ENCODE peak calls at places on chromosomes 16 and 17, in seven cellular contexts. One of them, this sample, is unnamed.

GRCh38 chr16:85370881-85371651 is 242.1 kb upstream of the GSE1 start:
- DNase-seq in adrenal gland: peak
- DNase-seq in NCI-H2081: peak
- DNase-seq in iris pigment epithelial cell: no peak
- DNase-seq in stimulated activated CD8-positive, alpha-beta memory T cell treated with anti-CD3 and anti-CD28 coated beads, Interleukin-4, amount 100 ng/mL, for 1 hour: no peak
- DNase-seq in gastrocnemius medialis: no peak
- DNase-seq in GM23248: peak
- DNase-seq in this sample: peak

GRCh38 chr17:73786286-73786743 is 142.1 kb upstream of the SDK2 start:
- DNase-seq in adrenal gland: no peak
- DNase-seq in NCI-H2081: no peak
- DNase-seq in iris pigment epithelial cell: no peak
- DNase-seq in stimulated activated CD8-positive, alpha-beta memory T cell treated with anti-CD3 and anti-CD28 coated beads, Interleukin-4, amount 100 ng/mL, for 1 hour: no peak
- DNase-seq in gastrocnemius medialis: no peak
- DNase-seq in GM23248: no peak
- DNase-seq in this sample: no peak

GRCh38 chr17:82599674-82600661 is 48.3 kb downstream of the WDR45B start:
- DNase-seq in adrenal gland: no peak
- DNase-seq in NCI-H2081: no peak
- DNase-seq in iris pigment epithelial cell: no peak
- DNase-seq in stimulated activated CD8-positive, alpha-beta memory T cell treated with anti-CD3 and anti-CD28 coated beads, Interleukin-4, amount 100 ng/mL, for 1 hour: no peak
- DNase-seq in gastrocnemius medialis: no peak
- DNase-seq in GM23248: no peak
- DNase-seq in this sample: peak

GRCh38 chr16:361872-362701 is 8.3 kb downstream of the MRPL28 start:
- DNase-seq in adrenal gland: peak
- DNase-seq in NCI-H2081: peak
- DNase-seq in iris pigment epithelial cell: peak
- DNase-seq in stimulated activated CD8-positive, alpha-beta memory T cell treated with anti-CD3 and anti-CD28 coated beads, Interleukin-4, amount 100 ng/mL, for 1 hour: no peak
- DNase-seq in gastrocnemius medialis: peak
- DNase-seq in GM23248: peak
- DNase-seq in this sample: peak

GRCh38 chr17:9240659-9241370 is 219.5 kb downstream of the NTN1 start:
- DNase-seq in adrenal gland: peak
- DNase-seq in NCI-H2081: no peak
- DNase-seq in iris pigment epithelial cell: no peak
- DNase-seq in stimulated activated CD8-positive, alpha-beta memory T cell treated with anti-CD3 and anti-CD28 coated beads, Interleukin-4, amount 100 ng/mL, for 1 hour: no peak
- DNase-seq in gastrocnemius medialis: peak
- DNase-seq in GM23248: peak
- DNase-seq in this sample: peak

GRCh38 chr16:48611329-48612137 is 1.6 kb upstream of the N4BP1 start:
- DNase-seq in adrenal gland: no peak
- DNase-seq in NCI-H2081: peak
- DNase-seq in iris pigment epithelial cell: no peak
- DNase-seq in stimulated activated CD8-positive, alpha-beta memory T cell treated with anti-CD3 and anti-CD28 coated beads, Interleukin-4, amount 100 ng/mL, for 1 hour: no peak
- DNase-seq in gastrocnemius medialis: no peak
- DNase-seq in GM23248: no peak
- DNase-seq in this sample: no peak

GRCh38 chr17:39603304-39604016 is 4.3 kb downstream of the NEUROD2 start:
- DNase-seq in adrenal gland: no peak
- DNase-seq in NCI-H2081: no peak
- DNase-seq in iris pigment epithelial cell: no peak
- DNase-seq in stimulated activated CD8-positive, alpha-beta memory T cell treated with anti-CD3 and anti-CD28 coated beads, Interleukin-4, amount 100 ng/mL, for 1 hour: no peak
- DNase-seq in gastrocnemius medialis: no peak
- DNase-seq in GM23248: no peak
- DNase-seq in this sample: no peak

GRCh38 chr16:68296291-68296690 is 14.5 kb downstream of the SLC7A6OS start:
- DNase-seq in adrenal gland: peak
- DNase-seq in NCI-H2081: no peak
- DNase-seq in iris pigment epithelial cell: no peak
- DNase-seq in stimulated activated CD8-positive, alpha-beta memory T cell treated with anti-CD3 and anti-CD28 coated beads, Interleukin-4, amount 100 ng/mL, for 1 hour: no peak
- DNase-seq in gastrocnemius medialis: no peak
- DNase-seq in GM23248: no peak
- DNase-seq in this sample: peak

GRCh38 chr17:33777674-33778073 is 477.4 kb upstream of the CCL2 start:
- DNase-seq in adrenal gland: no peak
- DNase-seq in NCI-H2081: no peak
- DNase-seq in iris pigment epithelial cell: no peak
- DNase-seq in stimulated activated CD8-positive, alpha-beta memory T cell treated with anti-CD3 and anti-CD28 coated beads, Interleukin-4, amount 100 ng/mL, for 1 hour: no peak
- DNase-seq in gastrocnemius medialis: no peak
- DNase-seq in GM23248: no peak
- DNase-seq in this sample: no peak

GRCh38 chr16:17343028-17343427 is 127.7 kb downstream of the XYLT1 start:
- DNase-seq in adrenal gland: no peak
- DNase-seq in NCI-H2081: no peak
- DNase-seq in iris pigment epithelial cell: no peak
- DNase-seq in stimulated activated CD8-positive, alpha-beta memory T cell treated with anti-CD3 and anti-CD28 coated beads, Interleukin-4, amount 100 ng/mL, for 1 hour: peak
- DNase-seq in gastrocnemius medialis: no peak
- DNase-seq in GM23248: no peak
- DNase-seq in this sample: no peak

GRCh38 chr16:78606572-78606971 is 507.1 kb downstream of the WWOX start:
- DNase-seq in adrenal gland: no peak
- DNase-seq in NCI-H2081: no peak
- DNase-seq in iris pigment epithelial cell: no peak
- DNase-seq in stimulated activated CD8-positive, alpha-beta memory T cell treated with anti-CD3 and anti-CD28 coated beads, Interleukin-4, amount 100 ng/mL, for 1 hour: no peak
- DNase-seq in gastrocnemius medialis: no peak
- DNase-seq in GM23248: no peak
- DNase-seq in this sample: no peak

GRCh38 chr17:57379237-57380054 is 123.1 kb downstream of the MSI2 start:
- DNase-seq in adrenal gland: peak
- DNase-seq in NCI-H2081: no peak
- DNase-seq in iris pigment epithelial cell: peak
- DNase-seq in stimulated activated CD8-positive, alpha-beta memory T cell treated with anti-CD3 and anti-CD28 coated beads, Interleukin-4, amount 100 ng/mL, for 1 hour: no peak
- DNase-seq in gastrocnemius medialis: no peak
- DNase-seq in GM23248: no peak
- DNase-seq in this sample: peak

GRCh38 chr17:7560172-7561027 is 1.3 kb upstream of the SENP3 start:
- DNase-seq in adrenal gland: peak
- DNase-seq in NCI-H2081: peak
- DNase-seq in iris pigment epithelial cell: peak
- DNase-seq in stimulated activated CD8-positive, alpha-beta memory T cell treated with anti-CD3 and anti-CD28 coated beads, Interleukin-4, amount 100 ng/mL, for 1 hour: no peak
- DNase-seq in gastrocnemius medialis: no peak
- DNase-seq in GM23248: peak
- DNase-seq in this sample: peak

GRCh38 chr17:16381496-16381820 is 567 bp downstream of the UBB start:
- DNase-seq in adrenal gland: peak
- DNase-seq in NCI-H2081: no peak
- DNase-seq in iris pigment epithelial cell: peak
- DNase-seq in stimulated activated CD8-positive, alpha-beta memory T cell treated with anti-CD3 and anti-CD28 coated beads, Interleukin-4, amount 100 ng/mL, for 1 hour: no peak
- DNase-seq in gastrocnemius medialis: no peak
- DNase-seq in GM23248: peak
- DNase-seq in this sample: no peak

GRCh38 chr17:38727661-38728220 is 2.4 kb upstream of the CISD3 start:
- DNase-seq in adrenal gland: peak
- DNase-seq in NCI-H2081: no peak
- DNase-seq in iris pigment epithelial cell: no peak
- DNase-seq in stimulated activated CD8-positive, alpha-beta memory T cell treated with anti-CD3 and anti-CD28 coated beads, Interleukin-4, amount 100 ng/mL, for 1 hour: no peak
- DNase-seq in gastrocnemius medialis: no peak
- DNase-seq in GM23248: peak
- DNase-seq in this sample: no peak

GRCh38 chr17:44363613-44364159 is at the start of gene FAM171A2:
- DNase-seq in adrenal gland: peak
- DNase-seq in NCI-H2081: peak
- DNase-seq in iris pigment epithelial cell: peak
- DNase-seq in stimulated activated CD8-positive, alpha-beta memory T cell treated with anti-CD3 and anti-CD28 coated beads, Interleukin-4, amount 100 ng/mL, for 1 hour: no peak
- DNase-seq in gastrocnemius medialis: no peak
- DNase-seq in GM23248: peak
- DNase-seq in this sample: peak

GRCh38 chr16:25256821-25257503 is 683 bp downstream of the ZKSCAN2 start:
- DNase-seq in adrenal gland: peak
- DNase-seq in NCI-H2081: peak
- DNase-seq in iris pigment epithelial cell: peak
- DNase-seq in stimulated activated CD8-positive, alpha-beta memory T cell treated with anti-CD3 and anti-CD28 coated beads, Interleukin-4, amount 100 ng/mL, for 1 hour: no peak
- DNase-seq in gastrocnemius medialis: no peak
- DNase-seq in GM23248: peak
- DNase-seq in this sample: no peak

GRCh38 chr17:75501378-75502071 is 13.8 kb downstream of the CASKIN2 start:
- DNase-seq in adrenal gland: no peak
- DNase-seq in NCI-H2081: no peak
- DNase-seq in iris pigment epithelial cell: no peak
- DNase-seq in stimulated activated CD8-positive, alpha-beta memory T cell treated with anti-CD3 and anti-CD28 coated beads, Interleukin-4, amount 100 ng/mL, for 1 hour: no peak
- DNase-seq in gastrocnemius medialis: no peak
- DNase-seq in GM23248: no peak
- DNase-seq in this sample: no peak

GRCh38 chr17:80797741-80798594 is 193.7 kb upstream of the CHMP6 start:
- DNase-seq in adrenal gland: no peak
- DNase-seq in NCI-H2081: no peak
- DNase-seq in iris pigment epithelial cell: no peak
- DNase-seq in stimulated activated CD8-positive, alpha-beta memory T cell treated with anti-CD3 and anti-CD28 coated beads, Interleukin-4, amount 100 ng/mL, for 1 hour: no peak
- DNase-seq in gastrocnemius medialis: no peak
- DNase-seq in GM23248: no peak
- DNase-seq in this sample: no peak

GRCh38 chr17:31509095-31509804 is 117.8 kb downstream of the RAB11FIP4 start:
- DNase-seq in adrenal gland: no peak
- DNase-seq in NCI-H2081: no peak
- DNase-seq in iris pigment epithelial cell: no peak
- DNase-seq in stimulated activated CD8-positive, alpha-beta memory T cell treated with anti-CD3 and anti-CD28 coated beads, Interleukin-4, amount 100 ng/mL, for 1 hour: no peak
- DNase-seq in gastrocnemius medialis: no peak
- DNase-seq in GM23248: no peak
- DNase-seq in this sample: no peak

GRCh38 chr16:78184554-78185183 is 85.2 kb downstream of the WWOX start:
- DNase-seq in adrenal gland: no peak
- DNase-seq in NCI-H2081: peak
- DNase-seq in iris pigment epithelial cell: peak
- DNase-seq in stimulated activated CD8-positive, alpha-beta memory T cell treated with anti-CD3 and anti-CD28 coated beads, Interleukin-4, amount 100 ng/mL, for 1 hour: no peak
- DNase-seq in gastrocnemius medialis: no peak
- DNase-seq in GM23248: peak
- DNase-seq in this sample: no peak

GRCh38 chr17:73541111-73541510 is 103.1 kb downstream of the SDK2 start:
- DNase-seq in adrenal gland: no peak
- DNase-seq in NCI-H2081: no peak
- DNase-seq in iris pigment epithelial cell: no peak
- DNase-seq in stimulated activated CD8-positive, alpha-beta memory T cell treated with anti-CD3 and anti-CD28 coated beads, Interleukin-4, amount 100 ng/mL, for 1 hour: no peak
- DNase-seq in gastrocnemius medialis: no peak
- DNase-seq in GM23248: no peak
- DNase-seq in this sample: no peak

GRCh38 chr17:18219016-18219415 is 6.4 kb upstream of the LLGL1 start:
- DNase-seq in adrenal gland: peak
- DNase-seq in NCI-H2081: no peak
- DNase-seq in iris pigment epithelial cell: peak
- DNase-seq in stimulated activated CD8-positive, alpha-beta memory T cell treated with anti-CD3 and anti-CD28 coated beads, Interleukin-4, amount 100 ng/mL, for 1 hour: no peak
- DNase-seq in gastrocnemius medialis: no peak
- DNase-seq in GM23248: peak
- DNase-seq in this sample: peak

GRCh38 chr16:87438611-87438985 is 46.5 kb downstream of the MAP1LC3B start:
- DNase-seq in adrenal gland: no peak
- DNase-seq in NCI-H2081: no peak
- DNase-seq in iris pigment epithelial cell: no peak
- DNase-seq in stimulated activated CD8-positive, alpha-beta memory T cell treated with anti-CD3 and anti-CD28 coated beads, Interleukin-4, amount 100 ng/mL, for 1 hour: no peak
- DNase-seq in gastrocnemius medialis: no peak
- DNase-seq in GM23248: no peak
- DNase-seq in this sample: no peak

GRCh38 chr16:28935333-28935732 is 3.6 kb downstream of the CD19 start:
- DNase-seq in adrenal gland: no peak
- DNase-seq in NCI-H2081: no peak
- DNase-seq in iris pigment epithelial cell: no peak
- DNase-seq in stimulated activated CD8-positive, alpha-beta memory T cell treated with anti-CD3 and anti-CD28 coated beads, Interleukin-4, amount 100 ng/mL, for 1 hour: no peak
- DNase-seq in gastrocnemius medialis: no peak
- DNase-seq in GM23248: peak
- DNase-seq in this sample: no peak

GRCh38 chr16:2474877-2475412 is at the start of gene TBC1D24:
- DNase-seq in adrenal gland: peak
- DNase-seq in NCI-H2081: peak
- DNase-seq in iris pigment epithelial cell: peak
- DNase-seq in stimulated activated CD8-positive, alpha-beta memory T cell treated with anti-CD3 and anti-CD28 coated beads, Interleukin-4, amount 100 ng/mL, for 1 hour: peak
- DNase-seq in gastrocnemius medialis: peak
- DNase-seq in GM23248: peak
- DNase-seq in this sample: peak

GRCh38 chr17:13085578-13085977 is 67.8 kb upstream of the ELAC2 start:
- DNase-seq in adrenal gland: no peak
- DNase-seq in NCI-H2081: no peak
- DNase-seq in iris pigment epithelial cell: no peak
- DNase-seq in stimulated activated CD8-positive, alpha-beta memory T cell treated with anti-CD3 and anti-CD28 coated beads, Interleukin-4, amount 100 ng/mL, for 1 hour: no peak
- DNase-seq in gastrocnemius medialis: no peak
- DNase-seq in GM23248: no peak
- DNase-seq in this sample: no peak

GRCh38 chr17:57868007-57868774 is 18.3 kb upstream of the MRPS23 start:
- DNase-seq in adrenal gland: peak
- DNase-seq in NCI-H2081: no peak
- DNase-seq in iris pigment epithelial cell: peak
- DNase-seq in stimulated activated CD8-positive, alpha-beta memory T cell treated with anti-CD3 and anti-CD28 coated beads, Interleukin-4, amount 100 ng/mL, for 1 hour: no peak
- DNase-seq in gastrocnemius medialis: peak
- DNase-seq in GM23248: peak
- DNase-seq in this sample: peak